ENCODE peak calls at places on chromosome 10, in five cellular contexts. R is ascending aorta, J is GM12865, K is cardiac muscle cell, U is coronary artery. I is an unnamed sample.

GRCh38 chr10:94129393-94130130 is 135.8 kb downstream of the PLCE1 start:
- DNase-seq in R (no peak), J (no peak), K (no peak), U (no peak), I (no peak)

GRCh38 chr10:11164806-11165590 is 147.3 kb downstream of the CELF2 start:
- DNase-seq in U (peak; percentile 84), J (peak; percentile 85), K (peak; percentile 82), R (peak; percentile 52), I (peak; percentile 70)

GRCh38 chr10:106508920-106509319 is 655.6 kb downstream of the SORCS1 start:
- DNase-seq in J (no peak), K (no peak), U (no peak), R (no peak), I (no peak)

GRCh38 chr10:87068281-87068680 is 26.4 kb downstream of the GLUD1 start:
- DNase-seq in R (no peak), U (no peak), K (peak; percentile 51), J (no peak), I (no peak)

GRCh38 chr10:56370217-56371113 is 9.4 kb upstream of the ZWINT start:
- DNase-seq in K (no peak), R (no peak), U (no peak), J (no peak), I (no peak)

GRCh38 chr10:110827410-110827809 is 44.3 kb upstream of the PDCD4 start:
- DNase-seq in K (no peak), R (no peak), U (no peak), J (no peak), I (no peak)

GRCh38 chr10:109239371-109239770 is 683.9 kb downstream of the XPNPEP1 start:
- DNase-seq in J (no peak), U (no peak), K (no peak), R (no peak), I (no peak)

GRCh38 chr10:44817961-44818649 is 93.0 kb upstream of the TMEM72 start:
- DNase-seq in J (no peak), R (no peak), K (no peak), U (no peak), I (no peak)

GRCh38 chr10:49486738-49487137 is 52.2 kb downstream of the ERCC6 start:
- DNase-seq in R (no peak), J (no peak), U (no peak), K (no peak), I (no peak)

GRCh38 chr10:126110434-126110833 is 214.1 kb downstream of the FANK1 start:
- DNase-seq in K (no peak), R (no peak), J (no peak), U (no peak), I (no peak)

GRCh38 chr10:16063350-16063749 is 203.0 kb upstream of the MINDY3 start:
- DNase-seq in R (no peak), U (no peak), J (no peak), K (peak; percentile 68), I (no peak)

GRCh38 chr10:61284222-61284890 is 168.8 kb downstream of the TMEM26 start:
- DNase-seq in R (no peak), J (peak; percentile 46), K (peak; percentile 68), U (no peak), I (peak; percentile 9)

GRCh38 chr10:19310121-19310520 is 261.5 kb downstream of the MALRD1 start:
- DNase-seq in K (no peak), J (no peak), R (no peak), U (no peak), I (no peak)

GRCh38 chr10:104127411-104127810 is 5.4 kb downstream of the SFR1 start:
- DNase-seq in K (peak; percentile 13), J (peak; percentile 41), U (no peak), R (no peak), I (no peak)

GRCh38 chr10:3455385-3456334 is 283.1 kb upstream of the PITRM1 start:
- DNase-seq in J (no peak), R (no peak), K (no peak), U (no peak), I (no peak)

GRCh38 chr10:117653170-117653515 is 110.6 kb downstream of the EMX2 start:
- DNase-seq in R (no peak), K (no peak), J (peak; percentile 96), U (no peak), I (peak; percentile 78)

GRCh38 chr10:91349381-91349780 is 60.8 kb upstream of the HECTD2 start:
- DNase-seq in R (peak; percentile 54), K (peak; percentile 19), U (peak; percentile 87), J (no peak), I (no peak)

GRCh38 chr10:59027975-59028640 is 148.3 kb upstream of the PHYHIPL start:
- DNase-seq in K (no peak), R (no peak), U (no peak), J (no peak), I (no peak)

GRCh38 chr10:132961-133898 is 2.0 kb upstream of the ZMYND11 start:
- DNase-seq in R (no peak), J (no peak), U (no peak), K (no peak), I (no peak)

GRCh38 chr10:73814896-73815718 is 3.7 kb upstream of the NDST2 start:
- DNase-seq in K (no peak), J (no peak), U (no peak), R (no peak), I (no peak)

GRCh38 chr10:48623607-48624132 is 18.8 kb upstream of the ARHGAP22 start:
- DNase-seq in R (no peak), J (no peak), U (no peak), K (no peak), I (no peak)

GRCh38 chr10:70778267-70778924 is 6.8 kb downstream of the TBATA start:
- DNase-seq in K (no peak), R (no peak), J (no peak), U (peak; percentile 69), I (peak; percentile 9)

GRCh38 chr10:91088300-91089140 is 131.9 kb upstream of the PCGF5 start:
- DNase-seq in K (peak; percentile 55), R (no peak), U (no peak), J (peak; percentile 32), I (peak; percentile 38)

GRCh38 chr10:71769279-71769823 is 4.0 kb downstream of the VSIR start:
- DNase-seq in K (no peak), R (no peak), J (peak; percentile 74), U (no peak), I (no peak)

GRCh38 chr10:96288151-96288621 is 16.0 kb upstream of the DNTT start:
- DNase-seq in U (no peak), K (no peak), R (no peak), J (peak; percentile 86), I (peak; percentile 65)

GRCh38 chr10:59465089-59465488 is 102.7 kb upstream of the FAM13C start:
- DNase-seq in U (no peak), J (peak; percentile 3), R (no peak), K (peak; percentile 13), I (no peak)

GRCh38 chr10:95268438-95268837 is 22.4 kb downstream of the PDLIM1 start:
- DNase-seq in K (peak; percentile 69), J (no peak), U (no peak), R (no peak), I (no peak)

GRCh38 chr10:90288403-90288933 is 569.4 kb downstream of the HTR7 start:
- DNase-seq in R (no peak), K (no peak), U (no peak), J (peak; percentile 12), I (no peak)

GRCh38 chr10:109668703-109669102 is 254.6 kb downstream of the XPNPEP1 start:
- DNase-seq in R (no peak), U (no peak), K (no peak), J (no peak), I (no peak)

GRCh38 chr10:4825868-4826787 is at the start of gene AKR1E2:
- DNase-seq in U (peak; percentile 90), J (no peak), R (peak; percentile 69), K (peak; percentile 85), I (peak; percentile 39)

DNA sequence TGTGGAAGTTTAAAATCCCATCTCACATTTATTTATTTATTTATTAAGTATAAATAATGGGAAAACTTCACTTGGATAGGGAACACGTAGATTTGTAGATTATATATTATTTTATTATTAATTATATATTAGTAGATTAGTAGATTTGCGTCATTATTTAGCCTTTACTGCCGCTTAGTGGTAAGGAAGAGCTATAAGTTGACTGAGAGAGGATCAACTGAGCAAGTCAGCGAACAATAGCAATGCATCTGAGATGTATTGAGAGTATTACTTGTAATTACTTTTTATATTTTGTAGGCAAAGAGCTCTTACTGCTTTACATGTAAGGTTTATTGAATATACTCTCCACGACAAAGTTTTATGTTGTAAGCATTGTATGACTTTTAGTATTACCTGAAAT is 244.5 kb upstream of the ANKRD30A start:
- DNase-seq in K (peak; percentile 35), U (no peak), J (peak; percentile 22), R (no peak), I (no peak)
- TF ChIP-seq CTCF in K (peak; percentile 52), U (peak; percentile 23), J (peak; percentile 46), R (peak; percentile 50), I (peak; percentile 38)

GRCh38 chr10:42543840-42544372 is 94.5 kb downstream of the ZNF33B start:
- DNase-seq in R (no peak), U (no peak), K (no peak), J (no peak), I (no peak)
- TF ChIP-seq CTCF in R (no peak), U (no peak), K (no peak), J (no peak), I (no peak)

GRCh38 chr10:77431980-77432379 is 205.6 kb downstream of the KCNMA1 start:
- DNase-seq in J (no peak), K (no peak), U (no peak), R (no peak), I (no peak)

GRCh38 chr10:77430530-77430929 is 207.1 kb downstream of the KCNMA1 start:
- DNase-seq in K (no peak), J (no peak), U (no peak), R (no peak), I (no peak)

GRCh38 chr10:77431209-77431611 is 206.4 kb downstream of the KCNMA1 start:
- DNase-seq in K (no peak), U (no peak), R (no peak), J (no peak), I (no peak)

GRCh38 chr10:77432398-77432797 is 205.2 kb downstream of the KCNMA1 start:
- DNase-seq in K (no peak), U (no peak), J (no peak), R (no peak), I (no peak)

GRCh38 chr10:77428776-77429395 is 208.7 kb downstream of the KCNMA1 start:
- DNase-seq in U (no peak), K (peak; percentile 60), J (no peak), R (no peak), I (no peak)
- TF ChIP-seq CTCF in U (peak; percentile 33), K (peak; percentile 77), J (peak; percentile 55), R (peak; percentile 54), I (no peak)

GRCh38 chr10:115432188-115432819 is 339.1 kb downstream of the ATRNL1 start:
- DNase-seq in K (peak; percentile 40), R (no peak), U (no peak), J (peak; percentile 7), I (no peak)
- TF ChIP-seq CTCF in K (peak; percentile 17), R (peak; percentile 10), U (no peak), J (peak; percentile 18), I (peak; percentile 32)

GRCh38 chr10:43263551-43264323 is 3.1 kb downstream of the RASGEF1A start:
- DNase-seq in K (no peak), U (peak; percentile 54), R (no peak), J (no peak), I (no peak)
- TF ChIP-seq CTCF in K (peak; percentile 22), U (no peak), R (no peak), J (no peak), I (no peak)

GRCh38 chr10:33327750-33328149 is 6.7 kb downstream of the NRP1 start:
- DNase-seq in U (no peak), J (no peak), R (no peak), K (peak; percentile 52), I (no peak)
- TF ChIP-seq CTCF in U (no peak), J (no peak), R (no peak), K (peak; percentile 34), I (no peak)

I was measured in GM10248.